ENCODE peak calls at places on chromosomes 11 and 22, in seven cellular contexts. T is lower lobe of right lung, S is right atrium auricular region, N is WERI-Rb-1, C is PC-3, O is trophoblast cell, F is cardiac fibroblast. G is an unnamed sample.

GRCh38 chr11:10326080-10326964 is 21.4 kb downstream of the ADM start:
- DNase-seq in T (no peak), S (no peak), N (no peak), C (peak; percentile 31), O (no peak), F (peak; percentile 73), G (peak; percentile 83)

GRCh38 chr11:6609502-6610015 is 2.5 kb downstream of the TAF10 start:
- DNase-seq in T (no peak), S (peak; percentile 44), N (no peak), C (no peak), O (no peak), F (no peak), G (no peak)

GRCh38 chr22:50674606-50675552 is 2.3 kb downstream of the SHANK3 start:
- DNase-seq in T (peak; percentile 86), S (peak; percentile 52), N (peak; percentile 79), C (peak; percentile 73), O (peak; percentile 54), F (no peak), G (peak; percentile 64)

GRCh38 chr11:57792060-57792541 is 30.5 kb downstream of the CTNND1 start:
- DNase-seq in T (peak; percentile 95), S (peak; percentile 77), N (no peak), C (no peak), O (peak; percentile 33), F (peak; percentile 24), G (peak; percentile 76)

GRCh38 chr11:8292351-8292750 is 28.7 kb upstream of the LMO1 start:
- DNase-seq in T (no peak), S (peak; percentile 43), N (no peak), C (no peak), O (no peak), F (no peak), G (no peak)

GRCh38 chr22:28103596-28103995 is 184.5 kb upstream of the PITPNB start:
- DNase-seq in T (no peak), S (no peak), N (no peak), C (no peak), O (no peak), F (peak; percentile 41), G (no peak)

GRCh38 chr11:8338138-8338537 is 74.5 kb upstream of the LMO1 start:
- DNase-seq in T (peak; percentile 72), S (no peak), N (peak; percentile 73), C (peak; percentile 46), O (no peak), F (peak; percentile 32), G (peak; percentile 51)

GRCh38 chr11:34999453-34999852 is 83.0 kb downstream of the PDHX start:
- DNase-seq in T (no peak), S (no peak), N (no peak), C (no peak), O (no peak), F (no peak), G (peak; percentile 31)

GRCh38 chr22:30781271-30781875 is 86.7 kb downstream of the OSBP2 start:
- DNase-seq in T (no peak), S (no peak), N (no peak), C (peak; percentile 66), O (no peak), F (no peak), G (no peak)

GRCh38 chr11:125348704-125349635 is 147.1 kb downstream of the FEZ1 start:
- DNase-seq in T (peak; percentile 44), S (no peak), N (peak; percentile 78), C (peak; percentile 60), O (peak; percentile 8), F (peak; percentile 48), G (peak; percentile 22)

GRCh38 chr11:3849297-3849874 is 6.1 kb upstream of the STIM1 start:
- DNase-seq in T (no peak), S (no peak), N (no peak), C (peak; percentile 74), O (peak; percentile 25), F (peak; percentile 65), G (peak; percentile 49)

GRCh38 chr22:19432092-19432844 is at the start of gene MRPL40:
- DNase-seq in T (peak; percentile 98), S (peak; percentile 92), N (peak; percentile 95), C (peak; percentile 91), O (peak; percentile 88), F (peak; percentile 97), G (peak; percentile 94)

GRCh38 chr11:17637901-17638300 is 81.5 kb upstream of the MYOD1 start:
- DNase-seq in T (no peak), S (no peak), N (no peak), C (no peak), O (no peak), F (no peak), G (no peak)

GRCh38 chr22:26709617-26710390 is 52.4 kb downstream of the MIAT start:
- DNase-seq in T (no peak), S (no peak), N (no peak), C (no peak), O (peak; percentile 62), F (peak; percentile 36), G (no peak)

GRCh38 chr11:74909812-74910211 is 39.1 kb downstream of the XRRA1 start:
- DNase-seq in T (no peak), S (no peak), N (no peak), C (no peak), O (no peak), F (no peak), G (no peak)

GRCh38 chr11:87046824-87047223 is 9.1 kb downstream of the TMEM135 start:
- DNase-seq in T (no peak), S (no peak), N (no peak), C (no peak), O (no peak), F (no peak), G (no peak)

GRCh38 chr11:119671048-119671447 is 58.0 kb downstream of the NECTIN1 start:
- DNase-seq in T (no peak), S (peak; percentile 61), N (no peak), C (no peak), O (no peak), F (peak; percentile 94), G (no peak)

GRCh38 chr11:66155387-66156073 is 85.5 kb downstream of the PACS1 start:
- DNase-seq in T (no peak), S (no peak), N (no peak), C (no peak), O (no peak), F (no peak), G (no peak)

GRCh38 chr11:95895815-95896214 is 28.1 kb downstream of the MTMR2 start:
- DNase-seq in T (no peak), S (no peak), N (no peak), C (no peak), O (no peak), F (no peak), G (no peak)

GRCh38 chr11:111166655-111167054 is 78.9 kb upstream of the POU2AF2 start:
- DNase-seq in T (no peak), S (no peak), N (no peak), C (no peak), O (no peak), F (peak; percentile 6), G (no peak)

GRCh38 chr11:116643521-116643920 is 129.3 kb downstream of the BUD13 start:
- DNase-seq in T (no peak), S (no peak), N (no peak), C (no peak), O (no peak), F (no peak), G (no peak)

GRCh38 chr11:116640641-116641402 is 132.0 kb downstream of the BUD13 start:
- DNase-seq in T (no peak), S (no peak), N (no peak), C (no peak), O (no peak), F (no peak), G (no peak)

GRCh38 chr11:116642481-116642880 is 130.3 kb downstream of the BUD13 start:
- DNase-seq in T (no peak), S (no peak), N (no peak), C (no peak), O (no peak), F (no peak), G (no peak)

GRCh38 chr11:116642902-116643301 is 129.9 kb downstream of the BUD13 start:
- DNase-seq in T (no peak), S (no peak), N (peak; percentile 19), C (no peak), O (no peak), F (no peak), G (no peak)

GRCh38 chr11:116641561-116642045 is 131.2 kb downstream of the BUD13 start:
- DNase-seq in T (peak; percentile 65), S (no peak), N (peak; percentile 81), C (peak; percentile 80), O (no peak), F (peak; percentile 34), G (peak; percentile 58)
- H3K4me3 ChIP-seq in T (no peak overlapping the region), S (no peak overlapping the region), N (no peak overlapping the region), C (no peak overlapping the region), O (no peak overlapping the region), F (no peak overlapping the region), G (no peak overlapping the region)

DNA sequence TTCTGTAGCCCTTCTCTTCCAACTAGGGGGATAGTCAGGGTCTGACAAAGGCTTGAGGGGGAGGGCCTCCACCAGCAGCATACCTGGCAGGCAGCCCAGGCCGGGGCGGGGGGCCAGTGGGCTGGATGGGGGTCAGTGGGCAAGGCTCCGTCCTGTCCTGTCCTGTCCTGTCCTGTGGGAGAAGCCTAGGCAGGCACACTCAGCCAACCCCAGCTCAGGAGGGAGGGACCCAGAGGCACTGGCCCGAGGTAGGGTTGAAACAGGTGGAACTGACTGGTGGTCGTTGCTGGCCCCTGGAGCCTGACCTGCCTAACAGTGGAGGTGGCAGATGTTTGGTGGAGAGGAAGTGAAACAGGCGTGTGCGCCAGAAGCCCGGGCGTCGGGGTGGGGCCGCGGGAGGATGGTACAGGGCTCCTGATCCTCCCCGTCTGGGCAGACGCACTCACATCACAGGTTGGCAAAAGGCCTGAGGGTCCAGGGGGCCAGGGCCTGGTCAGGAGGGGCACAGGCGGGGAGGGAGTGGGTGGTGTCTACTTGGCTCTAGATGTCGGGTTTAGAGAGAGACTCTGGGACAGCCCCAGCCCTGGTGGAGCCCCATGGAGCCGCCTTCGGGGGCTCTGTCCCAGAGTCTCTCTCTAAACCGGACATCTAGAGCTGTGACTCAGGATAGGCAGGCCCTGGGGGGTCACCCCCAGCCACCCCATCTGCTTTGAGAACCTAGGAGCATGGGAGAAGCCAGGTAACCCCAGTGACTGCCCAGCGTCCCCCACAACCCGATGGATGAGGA is 32.5 kb upstream of the GRAMD4 start:
- DNase-seq in T (peak; percentile 68), S (no peak), N (no peak), C (no peak), O (no peak), F (no peak), G (peak; percentile 55)
- H3K4me3 ChIP-seq in T (no peak overlapping the region), S (no peak overlapping the region), N (no peak overlapping the region), C (no peak overlapping the region), O (no peak overlapping the region), F (no peak overlapping the region), G (no peak overlapping the region)

DNA sequence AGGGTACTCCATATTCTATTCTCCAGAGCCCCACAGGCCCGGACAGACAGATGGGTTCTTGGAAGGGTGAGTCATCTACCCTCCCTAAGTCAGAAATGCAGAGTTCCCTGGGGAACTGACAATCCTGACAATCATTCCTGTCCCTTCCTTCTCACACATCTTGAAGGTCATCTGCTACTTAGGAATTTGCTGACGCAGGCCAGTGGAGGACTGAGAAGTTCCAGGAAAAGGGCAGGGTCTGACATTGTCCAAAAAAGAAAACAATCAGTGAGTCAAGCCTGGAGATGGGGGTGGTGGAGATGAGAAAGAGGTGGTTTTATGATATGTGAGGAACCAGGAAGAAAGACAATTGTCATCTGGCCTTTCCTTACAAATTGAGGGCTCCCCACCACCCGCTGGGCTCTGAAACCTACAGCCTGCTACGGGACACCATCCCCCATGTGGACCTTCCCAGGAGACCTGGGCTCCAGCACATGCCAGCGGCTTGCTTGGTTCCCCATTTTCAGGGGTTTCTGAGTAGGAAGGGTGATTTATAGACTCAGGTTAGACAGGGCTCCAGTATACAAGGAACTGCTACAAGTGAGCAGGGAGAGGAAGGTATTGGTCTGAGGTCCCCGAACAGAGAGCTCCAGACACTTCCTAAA is 12.9 kb downstream of the CD59 start:
- DNase-seq in T (no peak), S (peak; percentile 81), N (no peak), C (peak; percentile 80), O (peak; percentile 94), F (peak; percentile 96), G (no peak)
- H3K4me3 ChIP-seq in T (no peak overlapping the region), S (no peak overlapping the region), N (no peak overlapping the region), C (peak overlapping the region; percentile 12), O (no peak overlapping the region), F (no peak overlapping the region), G (no peak overlapping the region)

GRCh38 chr11:31813242-31813960 is 2.3 kb upstream of the PAX6 start:
- DNase-seq in T (no peak), S (no peak), N (no peak), C (peak; percentile 29), O (no peak), F (no peak), G (no peak)
- H3K4me3 ChIP-seq in T (peak overlapping the region; percentile 58), S (peak overlapping the region; percentile 47), N (no peak overlapping the region), C (peak overlapping the region; percentile 74), O (no peak overlapping the region), F (peak overlapping the region; percentile 28), G (peak overlapping the region; percentile 52)